ENCODE peak calls at places on chromosomes 16 and 17, in ten cellular contexts. B is lower lobe of right lung; S is stimulated activated CD8-positive, alpha-beta memory T cell treated with anti-CD3 and anti-CD28 coated beads, Interleukin-12 subunit alpha, Interleukin-12 subunit beta, amount 100 ng/mL, for 4 hours; H is A172; C is AML-193; D is fibroblast of lung; V is activated CD8-positive, alpha-beta T cell treated with anti-CD3 and anti-CD28 coated beads, Interleukin-2, amount 10 ng/mL, durations not matched to agents 7 days and 5 days; Q is stimulated activated CD4-positive, alpha-beta T cell treated with anti-CD3 and anti-CD28 coated beads, Interleukin-12 subunit alpha, Interleukin-12 subunit beta, amount 100 ng/mL, for 24 hours; M is NCI-H1092 treated with DMSO at 0.1 percent for 48 hours; P is HuH-7. K is an unnamed sample.

GRCh38 chr17:13593757-13594156 is 8.0 kb downstream of the HS3ST3A1 start:
- DNase-seq in B (no peak), S (no peak), H (peak), C (no peak), D (peak), V (no peak), Q (no peak), M (no peak), P (no peak), K (no peak)

GRCh38 chr17:57295526-57296023 is 39.3 kb downstream of the MSI2 start:
- DNase-seq in B (no peak), S (no peak), H (peak), C (no peak), D (peak), V (no peak), Q (no peak), M (peak), P (no peak), K (no peak)

GRCh38 chr17:66687570-66688284 is 147.2 kb upstream of the CACNG5 start:
- DNase-seq in B (no peak), S (no peak), H (no peak), C (no peak), D (no peak), V (no peak), Q (no peak), M (no peak), P (no peak), K (no peak)

GRCh38 chr17:63827801-63828221 is 348 bp upstream of the FTSJ3 start:
- DNase-seq in B (no peak), S (no peak), H (peak), C (no peak), D (no peak), V (no peak), Q (no peak), M (no peak), P (no peak), K (no peak)

GRCh38 chr17:13031718-13032350 is 14.0 kb upstream of the ELAC2 start:
- DNase-seq in B (peak), S (no peak), H (peak), C (peak), D (peak), V (peak), Q (no peak), M (no peak), P (peak), K (no peak)

GRCh38 chr16:57534337-57534880 is 2.0 kb downstream of the CCDC102A start:
- DNase-seq in B (peak), S (no peak), H (no peak), C (no peak), D (no peak), V (no peak), Q (no peak), M (no peak), P (no peak), K (no peak)

GRCh38 chr17:68461589-68461988 is 4.3 kb upstream of the WIPI1 start:
- DNase-seq in B (no peak), S (no peak), H (no peak), C (no peak), D (no peak), V (peak), Q (no peak), M (peak), P (no peak), K (peak)

GRCh38 chr17:80795737-80796136 is 195.9 kb upstream of the CHMP6 start:
- DNase-seq in B (peak), S (no peak), H (no peak), C (no peak), D (peak), V (no peak), Q (no peak), M (no peak), P (no peak), K (no peak)

GRCh38 chr16:48076455-48077012 is 79.3 kb downstream of the ABCC12 start:
- DNase-seq in B (no peak), S (no peak), H (no peak), C (no peak), D (peak), V (no peak), Q (no peak), M (no peak), P (no peak), K (no peak)

GRCh38 chr17:40092581-40092980 is 7.8 kb downstream of the NR1D1 start:
- DNase-seq in B (no peak), S (no peak), H (no peak), C (no peak), D (no peak), V (no peak), Q (no peak), M (no peak), P (no peak), K (no peak)

K was measured in NK-92 treated with Interleukin-12 subunit alpha and Interleukin-12 subunit beta, amount 100 ng/mL, for 24 hours.